ENCODE peak calls at places on chromosomes 4 and X, in eight cellular contexts. X is sigmoid colon, C is endothelial cell of umbilical vein, M is upper lobe of left lung, G is spleen, N is GM12892, B is K562, S is stomach. J is an unnamed sample.

GRCh38 chrX:41923257-41923924 is at the start of gene CASK:
- DNase-seq in S (peak), B (peak), X (peak), C (peak), G (peak), M (peak), N (peak), J (no peak)

GRCh38 chr4:168908859-168909390 is 101.1 kb downstream of the CBR4 start:
- DNase-seq in X (no peak), C (no peak), M (no peak), S (no peak), N (no peak), B (no peak), G (no peak), J (no peak)

GRCh38 chrX:19893722-19894121 is 6.3 kb upstream of the SH3KBP1 start:
- DNase-seq in N (no peak), M (no peak), X (no peak), C (no peak), G (no peak), S (no peak), B (no peak), J (no peak)

GRCh38 chrX:44261286-44261685 is 82.2 kb downstream of the EFHC2 start:
- DNase-seq in C (no peak), S (no peak), B (no peak), N (no peak), G (no peak), M (no peak), X (no peak), J (no peak)

GRCh38 chrX:47637546-47638195 is 7.9 kb upstream of the CFP start:
- DNase-seq in X (no peak), C (peak), N (no peak), M (peak), S (peak), B (peak), G (peak), J (no peak)

GRCh38 chr4:130563185-130563890 is 1467.4 kb downstream of the C4orf33 start:
- DNase-seq in G (no peak), N (no peak), S (peak), M (no peak), C (peak), X (peak), B (no peak), J (no peak)

GRCh38 chr4:69823481-69824186 is 36.3 kb downstream of the SULT1E1 start:
- DNase-seq in G (peak), B (no peak), N (no peak), X (no peak), S (peak), M (no peak), C (peak), J (no peak)

GRCh38 chr4:113476800-113477199 is 284.7 kb downstream of the CAMK2D start:
- DNase-seq in S (no peak), N (no peak), M (no peak), G (no peak), B (no peak), C (no peak), X (no peak), J (no peak)

GRCh38 chr4:91502365-91502764 is 801.4 kb upstream of the GRID2 start:
- DNase-seq in M (no peak), S (no peak), C (peak), N (no peak), B (no peak), X (no peak), G (no peak), J (no peak)

GRCh38 chrX:24396236-24396929 is 35.9 kb downstream of the SUPT20HL1 start:
- DNase-seq in B (no peak), S (no peak), C (peak), G (no peak), N (no peak), M (no peak), X (no peak), J (no peak)

GRCh38 chrX:18883961-18884765 is 99.8 kb downstream of the PHKA2 start:
- DNase-seq in C (no peak), S (no peak), N (no peak), M (no peak), B (no peak), X (no peak), G (peak), J (no peak)

GRCh38 chr4:146638801-146639351 is at the start of gene POU4F2:
- DNase-seq in G (no peak), M (peak), C (peak), N (no peak), S (no peak), X (no peak), B (no peak), J (no peak)

GRCh38 chr4:67573193-67573592 is 14.7 kb downstream of the STAP1 start:
- DNase-seq in N (no peak), G (no peak), C (no peak), M (no peak), B (no peak), X (no peak), S (no peak), J (no peak)

GRCh38 chr4:169345207-169345788 is 74.5 kb upstream of the SH3RF1 start:
- DNase-seq in B (no peak), G (no peak), S (no peak), M (no peak), N (no peak), X (no peak), C (peak), J (no peak)

GRCh38 chrX:53281321-53281822 is at the start of gene IQSEC2:
- DNase-seq in C (peak), M (peak), X (peak), S (peak), B (peak), G (peak), N (no peak), J (no peak)
- TF ChIP-seq POLR2AphosphoS5 in C (no peak), M (peak), X (peak), S (no peak), B (no peak), G (peak), N (no peak), J (peak)

GRCh38 chr4:184406915-184407314 is 67.4 kb downstream of the IRF2 start:
- DNase-seq in B (no peak), S (peak), C (no peak), M (no peak), X (no peak), G (no peak), N (no peak), J (no peak)
- TF ChIP-seq POLR2AphosphoS5 in B (no peak), S (no peak), C (no peak), M (no peak), X (no peak), G (no peak), N (no peak), J (no peak)

GRCh38 chr4:37826282-37827029 is at the start of gene PGM2:
- DNase-seq in X (peak), C (peak), B (peak), S (peak), M (peak), G (peak), N (peak), J (no peak)
- TF ChIP-seq POLR2AphosphoS5 in X (peak), C (peak), B (peak), S (peak), M (peak), G (peak), N (peak), J (peak)

DNA sequence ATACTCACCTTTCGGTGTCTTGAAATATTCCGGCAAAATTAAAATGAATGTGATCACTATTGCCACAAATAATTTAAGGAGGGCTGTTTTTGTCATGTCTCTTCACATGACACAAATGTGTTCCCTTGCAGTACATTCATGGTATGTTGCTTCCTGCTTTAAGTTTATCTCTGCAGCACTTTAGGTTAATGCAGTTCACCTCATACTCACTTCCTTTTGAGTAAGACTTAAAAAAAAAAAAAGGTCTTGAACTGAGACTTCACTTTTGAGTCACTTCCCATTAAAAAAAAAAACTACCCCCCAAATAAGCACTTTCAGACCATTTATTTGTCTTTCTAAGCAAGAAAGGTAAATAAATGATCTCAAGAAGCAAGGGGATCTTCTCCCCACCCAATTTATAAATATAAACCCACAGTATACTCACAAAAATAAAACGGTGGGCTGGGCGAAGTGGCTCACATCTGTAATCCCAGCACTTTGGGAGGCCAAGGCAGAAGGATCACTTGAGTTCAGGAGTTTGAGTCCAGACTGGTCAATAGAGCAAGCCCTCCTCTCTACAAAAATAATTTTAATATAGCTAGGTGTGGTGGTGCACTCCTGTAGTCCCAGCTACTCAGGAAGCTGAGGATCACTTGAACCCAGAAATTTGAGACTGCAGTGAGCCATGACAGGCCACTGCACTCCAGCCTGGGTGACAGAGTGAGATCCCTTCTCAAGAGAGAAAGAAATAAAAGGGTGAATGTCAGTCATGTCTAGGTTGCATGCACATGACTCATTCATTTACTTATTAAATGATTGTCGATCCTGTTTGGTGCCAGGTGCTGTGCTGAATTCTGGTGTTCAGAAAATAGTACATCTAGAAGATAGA is at the start of gene TMEM156:
- DNase-seq in C (peak), G (no peak), M (no peak), S (no peak), B (no peak), X (no peak), N (no peak), J (no peak)
- TF ChIP-seq POLR2AphosphoS5 in C (peak), G (no peak), M (no peak), S (no peak), B (no peak), X (no peak), N (peak), J (no peak)

DNA sequence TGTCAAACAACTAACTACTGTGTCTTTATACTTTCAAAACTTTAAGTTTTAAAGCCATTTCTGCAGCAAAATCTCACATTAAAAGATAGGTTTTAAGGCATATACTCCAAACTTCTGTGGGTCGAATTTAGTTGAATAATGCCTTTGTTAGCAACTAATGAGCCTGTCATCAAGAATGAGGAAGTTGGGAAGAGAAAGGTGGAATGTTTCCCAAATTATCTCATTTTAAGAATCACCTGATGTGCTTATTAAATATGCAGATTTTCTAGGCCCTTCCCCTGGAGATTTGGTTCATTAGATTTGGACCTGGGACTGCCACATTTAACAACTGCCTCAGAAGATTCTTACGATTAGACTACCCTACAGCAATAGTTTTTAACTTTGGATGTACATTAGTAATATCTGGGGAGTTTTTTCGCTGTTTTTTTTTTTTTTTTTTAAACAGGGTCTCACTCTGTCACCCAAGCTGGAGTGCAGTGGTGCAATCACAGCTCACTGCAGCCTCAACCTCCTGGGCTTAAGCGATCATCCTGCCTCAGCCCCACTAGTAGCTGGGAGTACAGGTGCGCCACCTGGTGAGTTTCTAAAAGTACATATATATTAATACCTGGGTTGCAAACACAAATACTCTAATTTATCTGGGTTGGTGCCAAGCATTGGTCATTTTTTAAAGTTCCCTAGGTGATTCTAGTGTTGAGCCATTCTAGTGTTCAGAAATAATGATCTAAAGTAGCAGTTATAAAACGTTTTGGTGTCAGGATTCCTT is 16.1 kb upstream of the TASL start:
- DNase-seq in M (no peak), S (no peak), N (no peak), B (no peak), C (no peak), G (no peak), X (no peak), J (no peak)
- TF ChIP-seq POLR2AphosphoS5 in M (no peak), S (no peak), N (no peak), B (no peak), C (no peak), G (no peak), X (no peak), J (no peak)

DNA sequence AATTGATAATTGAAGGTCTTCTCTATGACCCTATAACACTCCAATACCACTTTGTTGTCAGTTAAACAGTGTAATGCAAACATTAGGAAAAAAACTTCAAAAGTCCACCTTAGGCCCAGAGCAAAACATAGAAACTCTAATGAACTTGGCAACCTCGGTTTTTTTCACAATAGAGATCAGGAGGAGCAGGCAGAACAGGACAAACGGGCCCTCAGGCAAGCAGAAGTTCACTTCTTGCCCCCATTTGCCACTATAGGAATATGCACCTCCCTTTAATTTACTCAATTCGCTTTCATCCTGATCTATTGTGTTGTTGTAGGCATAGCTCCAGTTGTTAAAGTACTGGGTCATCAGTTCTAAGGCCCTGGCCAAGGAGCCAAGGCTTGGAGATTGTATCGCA is 18.2 kb downstream of the ACOX3 start:
- DNase-seq in M (no peak), N (no peak), S (no peak), C (no peak), G (no peak), X (no peak), B (no peak), J (no peak)
- TF ChIP-seq POLR2AphosphoS5 in M (no peak), N (no peak), S (no peak), C (no peak), G (no peak), X (no peak), B (no peak), J (no peak)